ENCODE peak calls at places on chromosome 14, in eight cellular contexts. L is stimulated activated naive CD4-positive, alpha-beta T cell; E is NCI-H2107; C is activated T-helper 1 cell treated with Interleukin-2 at 50 U/mL for 16 hours; D is SK-N-DZ; Y is hypothalamus; B is fibroblast of mammary gland; K is AML-193. J is an unnamed sample.
A peak's percentile ranks its signal among the peaks of the same experiment; 100 is the strongest.

GRCh38 chr14:35257809-35258208 is 34.4 kb upstream of the PSMA6 start:
- DNase-seq in L (no peak), E (no peak), C (no peak), D (no peak), Y (no peak), B (peak; percentile 47), K (no peak), J (no peak)

GRCh38 chr14:68164723-68165122 is 345.1 kb downstream of the RAD51B start:
- DNase-seq in L (no peak), E (no peak), C (no peak), D (no peak), Y (no peak), B (no peak), K (no peak), J (no peak)

GRCh38 chr14:20486700-20487401 is 17.6 kb downstream of the PNP start:
- DNase-seq in L (peak; percentile 3), E (no peak), C (no peak), D (no peak), Y (no peak), B (no peak), K (peak; percentile 66), J (no peak)

GRCh38 chr14:66311935-66312334 is 174.2 kb upstream of the CCDC196 start:
- DNase-seq in L (no peak), E (no peak), C (no peak), D (no peak), Y (no peak), B (no peak), K (no peak), J (no peak)

GRCh38 chr14:48584031-48584430 is 908.6 kb upstream of the MDGA2 start:
- DNase-seq in L (no peak), E (no peak), C (no peak), D (no peak), Y (no peak), B (peak; percentile 5), K (no peak), J (no peak)

GRCh38 chr14:99383457-99384428 is 96.9 kb downstream of the SETD3 start:
- DNase-seq in L (no peak), E (no peak), C (no peak), D (no peak), Y (no peak), B (no peak), K (no peak), J (no peak)

GRCh38 chr14:35374273-35374681 is 30.3 kb downstream of the NFKBIA start:
- DNase-seq in L (no peak), E (no peak), C (no peak), D (no peak), Y (no peak), B (peak; percentile 99), K (peak; percentile 57), J (no peak)

GRCh38 chr14:37142835-37143499 is 29.4 kb downstream of the SLC25A21 start:
- DNase-seq in L (no peak), E (no peak), C (no peak), D (no peak), Y (no peak), B (peak; percentile 42), K (no peak), J (no peak)

GRCh38 chr14:68195126-68195525 is 375.5 kb downstream of the RAD51B start:
- DNase-seq in L (no peak), E (peak; percentile 49), C (no peak), D (no peak), Y (no peak), B (no peak), K (no peak), J (no peak)

GRCh38 chr14:103739793-103740501 is 24.3 kb downstream of the ZFYVE21 start:
- DNase-seq in L (no peak), E (no peak), C (no peak), D (no peak), Y (no peak), B (no peak), K (no peak), J (no peak)

GRCh38 chr14:68349900-68350323 is 443.0 kb downstream of the ZFP36L1 start:
- DNase-seq in L (peak; percentile 14), E (peak; percentile 16), C (no peak), D (no peak), Y (no peak), B (peak; percentile 28), K (no peak), J (no peak)

GRCh38 chr14:103628221-103628683 is 759 bp upstream of the KLC1 start:
- DNase-seq in L (no peak), E (no peak), C (no peak), D (no peak), Y (peak; percentile 61), B (peak; percentile 81), K (no peak), J (no peak)

GRCh38 chr14:76957224-76957881 is 71.2 kb downstream of the IRF2BPL start:
- DNase-seq in L (no peak), E (no peak), C (no peak), D (peak; percentile 88), Y (no peak), B (no peak), K (no peak), J (no peak)

GRCh38 chr14:93395227-93395626 is 35.5 kb upstream of the UNC79 start:
- DNase-seq in L (no peak), E (no peak), C (no peak), D (no peak), Y (no peak), B (no peak), K (peak; percentile 40), J (no peak)

GRCh38 chr14:101972126-101972785 is 7.9 kb downstream of the DYNC1H1 start:
- DNase-seq in L (no peak), E (peak; percentile 32), C (no peak), D (no peak), Y (peak; percentile 53), B (peak; percentile 100), K (peak; percentile 24), J (no peak)

GRCh38 chr14:24894583-24895242 is 155.2 kb downstream of the STXBP6 start:
- DNase-seq in L (no peak), E (no peak), C (no peak), D (no peak), Y (no peak), B (no peak), K (no peak), J (no peak)

GRCh38 chr14:89428556-89429196 is 11.6 kb upstream of the FOXN3 start:
- DNase-seq in L (no peak), E (peak; percentile 48), C (no peak), D (no peak), Y (no peak), B (no peak), K (no peak), J (no peak)

GRCh38 chr14:89232366-89233070 is 184.5 kb downstream of the FOXN3 start:
- DNase-seq in L (no peak), E (no peak), C (no peak), D (peak; percentile 83), Y (no peak), B (no peak), K (no peak), J (no peak)

GRCh38 chr14:22218729-22219128 is 370.3 kb downstream of the DAD1 start:
- DNase-seq in L (no peak), E (no peak), C (no peak), D (no peak), Y (no peak), B (no peak), K (no peak), J (no peak)

GRCh38 chr14:103108749-103109207 is 14.3 kb downstream of the EXOC3L4 start:
- DNase-seq in L (no peak), E (peak; percentile 47), C (no peak), D (no peak), Y (no peak), B (peak; percentile 54), K (peak; percentile 27), J (no peak)

GRCh38 chr14:93219103-93219726 is 12.2 kb downstream of the UBR7 start:
- DNase-seq in L (peak; percentile 44), E (peak; percentile 65), C (peak; percentile 17), D (peak; percentile 34), Y (no peak), B (peak; percentile 72), K (peak; percentile 71), J (peak; percentile 16)

GRCh38 chr14:92945959-92946846 is 23.3 kb downstream of the CHGA start:
- DNase-seq in L (no peak), E (no peak), C (no peak), D (no peak), Y (no peak), B (peak; percentile 63), K (no peak), J (no peak)

GRCh38 chr14:82094819-82095218 is 561.2 kb upstream of the SEL1L start:
- DNase-seq in L (no peak), E (no peak), C (no peak), D (no peak), Y (no peak), B (no peak), K (no peak), J (no peak)

GRCh38 chr14:55976219-55976618 is 142.0 kb upstream of the PELI2 start:
- DNase-seq in L (no peak), E (no peak), C (no peak), D (no peak), Y (no peak), B (no peak), K (no peak), J (no peak)

GRCh38 chr14:40618225-40618898 is 988.3 kb upstream of the LRFN5 start:
- DNase-seq in L (no peak), E (no peak), C (no peak), D (no peak), Y (no peak), B (no peak), K (no peak), J (no peak)

GRCh38 chr14:76314521-76314951 is 61.4 kb upstream of the ESRRB start:
- DNase-seq in L (no peak), E (no peak), C (no peak), D (no peak), Y (no peak), B (no peak), K (no peak), J (no peak)

GRCh38 chr14:101965145-101965531 is 765 bp downstream of the DYNC1H1 start:
- DNase-seq in L (peak; percentile 49), E (peak; percentile 56), C (peak; percentile 33), D (no peak), Y (peak; percentile 79), B (peak; percentile 56), K (peak; percentile 24), J (peak; percentile 36)

GRCh38 chr14:64137657-64138290 is 156.4 kb downstream of the ESR2 start:
- DNase-seq in L (no peak), E (no peak), C (no peak), D (no peak), Y (no peak), B (peak; percentile 25), K (no peak), J (no peak)

GRCh38 chr14:59215353-59215752 is 26.9 kb downstream of the DAAM1 start:
- DNase-seq in L (no peak), E (peak; percentile 29), C (no peak), D (no peak), Y (peak; percentile 80), B (peak; percentile 75), K (no peak), J (no peak)

GRCh38 chr14:77119852-77120251 is 21.7 kb downstream of the ZDHHC22 start:
- DNase-seq in L (no peak), E (no peak), C (no peak), D (no peak), Y (no peak), B (no peak), K (no peak), J (no peak)

GRCh38 chr14:96479435-96480146 is 22.6 kb upstream of the PAPOLA start:
- DNase-seq in L (no peak), E (no peak), C (no peak), D (no peak), Y (no peak), B (no peak), K (no peak), J (no peak)

J was measured in T-helper 17 cell.